ENCODE peak calls at places on chromosomes 12 and 14, in six cellular contexts. I, K, S, C, G and Z are unnamed samples.

GRCh38 chr12:116152268-116152667 is 125.2 kb downstream of the MED13L start:
- DNase-seq in I (no peak), K (no peak), S (no peak), C (no peak), G (no peak), Z (no peak)

GRCh38 chr12:101634724-101635123 is 40.0 kb downstream of the MYBPC1 start:
- DNase-seq in I (no peak), K (no peak), G (no peak), C (no peak), S (no peak), Z (no peak)

GRCh38 chr12:45674181-45674580 is 55.3 kb upstream of the ARID2 start:
- DNase-seq in S (no peak), I (no peak), C (no peak), K (no peak), G (no peak), Z (no peak)

GRCh38 chr12:3261782-3262359 is 184.7 kb downstream of the TSPAN9 start:
- DNase-seq in G (no peak), C (no peak), S (no peak), K (no peak), I (no peak), Z (no peak)

GRCh38 chr12:71315328-71315960 is 124.2 kb upstream of the LGR5 start:
- DNase-seq in I (no peak), S (no peak), K (no peak), C (no peak), G (no peak), Z (no peak)

GRCh38 chr12:51980051-51980808 is 26.5 kb upstream of the TAMALIN start:
- DNase-seq in I (peak; percentile 68), G (peak; percentile 63), C (peak; percentile 80), S (no peak), K (peak; percentile 75), Z (peak; percentile 55)

GRCh38 chr14:64919618-64920017 is 5.4 kb downstream of the CHURC1 start:
- DNase-seq in I (peak; percentile 57), C (no peak), G (no peak), S (no peak), K (peak; percentile 75), Z (no peak)

GRCh38 chr12:105813201-105813600 is 325.6 kb downstream of the NUAK1 start:
- DNase-seq in G (no peak), I (no peak), S (peak; percentile 75), C (no peak), K (no peak), Z (no peak)

GRCh38 chr12:74820324-74820723 is 282.7 kb downstream of the ATXN7L3B start:
- DNase-seq in G (no peak), C (no peak), S (no peak), K (no peak), I (no peak), Z (no peak)

GRCh38 chr12:118714051-118714460 is 267.3 kb upstream of the SRRM4 start:
- DNase-seq in G (no peak), I (peak; percentile 2), S (no peak), K (no peak), C (no peak), Z (no peak)

GRCh38 chr12:53217930-53218307 is 10.9 kb upstream of the ITGB7 start:
- DNase-seq in S (no peak), K (no peak), I (no peak), G (no peak), C (no peak), Z (no peak)

GRCh38 chr14:83463500-83464098 is 1929.9 kb upstream of the SEL1L start:
- DNase-seq in G (no peak), C (no peak), I (peak; percentile 44), K (no peak), S (no peak), Z (no peak)

GRCh38 chr12:95820096-95820703 is 29.6 kb upstream of the NTN4 start:
- DNase-seq in S (no peak), I (peak; percentile 49), K (no peak), C (no peak), G (no peak), Z (no peak)

GRCh38 chr14:42554091-42554490 is 947.4 kb downstream of the LRFN5 start:
- DNase-seq in C (no peak), G (no peak), S (no peak), I (no peak), K (no peak), Z (no peak)

GRCh38 chr14:24441485-24441884 is 1.1 kb downstream of the SDR39U1 start:
- DNase-seq in K (no peak), G (no peak), S (peak; percentile 72), I (no peak), C (no peak), Z (no peak)

GRCh38 chr12:62698701-62699101 is 232.1 kb downstream of the MON2 start:
- DNase-seq in K (no peak), I (no peak), G (no peak), C (no peak), S (no peak), Z (no peak)

GRCh38 chr12:58896278-58896677 is 24.0 kb downstream of the LRIG3 start:
- DNase-seq in S (no peak), C (no peak), G (no peak), K (no peak), I (no peak), Z (no peak)

GRCh38 chr12:40569626-40570179 is 122.5 kb upstream of the CNTN1 start:
- DNase-seq in S (no peak), I (no peak), C (no peak), G (no peak), K (no peak), Z (no peak)

GRCh38 chr14:59228416-59228815 is 39.9 kb downstream of the DAAM1 start:
- DNase-seq in C (no peak), G (no peak), S (no peak), I (no peak), K (no peak), Z (no peak)

GRCh38 chr12:19869413-19869812 is 430.1 kb downstream of the AEBP2 start:
- DNase-seq in G (no peak), S (no peak), C (no peak), I (no peak), K (no peak), Z (no peak)

GRCh38 chr14:89432226-89432625 is 15.2 kb upstream of the FOXN3 start:
- DNase-seq in K (no peak), S (no peak), I (no peak), G (no peak), C (no peak), Z (no peak)

GRCh38 chr12:26524862-26525465 is 308.0 kb downstream of the ITPR2 start:
- DNase-seq in G (no peak), S (no peak), I (peak; percentile 5), C (no peak), K (no peak), Z (no peak)

GRCh38 chr12:98354520-98354919 is 160.9 kb upstream of the TMPO start:
- DNase-seq in C (no peak), G (no peak), S (no peak), K (no peak), I (no peak), Z (no peak)

GRCh38 chr12:98440165-98440581 is 75.2 kb upstream of the TMPO start:
- DNase-seq in I (no peak), C (no peak), K (no peak), S (peak; percentile 92), G (peak; percentile 63), Z (peak; percentile 64)

GRCh38 chr14:68492889-68493288 is 300.0 kb downstream of the ZFP36L1 start:
- DNase-seq in G (no peak), C (no peak), S (no peak), K (no peak), I (no peak), Z (no peak)

GRCh38 chr14:21476526-21476924 is 234 bp downstream of the RAB2B start:
- DNase-seq in K (peak; percentile 95), I (peak; percentile 91), G (peak; percentile 88), S (peak; percentile 97), C (no peak), Z (peak; percentile 88)

GRCh38 chr12:51377099-51377984 is 13.9 kb downstream of the GALNT6 start:
- DNase-seq in I (peak; percentile 79), S (no peak), C (no peak), K (no peak), G (no peak), Z (no peak)

GRCh38 chr12:84696281-84696680 is 216.3 kb downstream of the SLC6A15 start:
- DNase-seq in S (no peak), K (no peak), G (no peak), I (no peak), C (no peak), Z (no peak)

GRCh38 chr12:93727195-93727811 is 50.1 kb downstream of the CRADD start:
- DNase-seq in C (no peak), G (no peak), S (no peak), K (no peak), I (no peak), Z (peak; percentile 35)

GRCh38 chr12:108773798-108774788 is 42.8 kb upstream of the CORO1C start:
- DNase-seq in S (peak; percentile 97), C (no peak), I (peak; percentile 47), K (peak; percentile 87), G (peak; percentile 88), Z (peak; percentile 85)

GRCh38 chr14:101113108-101113612 is 209.6 kb upstream of the RTL1 start:
- DNase-seq in G (no peak), C (peak; percentile 36), S (peak; percentile 72), K (no peak), I (no peak), Z (peak; percentile 39)

GRCh38 chr12:68495666-68496065 is 115.0 kb upstream of the RAP1B start:
- DNase-seq in I (no peak), G (no peak), S (no peak), K (no peak), C (no peak), Z (no peak)
- H3K4me1 ChIP-seq in I (no peaks in the 10 kb centered on the region), G (peaks cover 13% of the 10 kb centered on the region), S (peaks cover 4% of the 10 kb centered on the region), K (no peaks in the 10 kb centered on the region), C (peaks cover 4% of the 10 kb centered on the region), Z (peaks cover 14% of the 10 kb centered on the region)

DNA sequence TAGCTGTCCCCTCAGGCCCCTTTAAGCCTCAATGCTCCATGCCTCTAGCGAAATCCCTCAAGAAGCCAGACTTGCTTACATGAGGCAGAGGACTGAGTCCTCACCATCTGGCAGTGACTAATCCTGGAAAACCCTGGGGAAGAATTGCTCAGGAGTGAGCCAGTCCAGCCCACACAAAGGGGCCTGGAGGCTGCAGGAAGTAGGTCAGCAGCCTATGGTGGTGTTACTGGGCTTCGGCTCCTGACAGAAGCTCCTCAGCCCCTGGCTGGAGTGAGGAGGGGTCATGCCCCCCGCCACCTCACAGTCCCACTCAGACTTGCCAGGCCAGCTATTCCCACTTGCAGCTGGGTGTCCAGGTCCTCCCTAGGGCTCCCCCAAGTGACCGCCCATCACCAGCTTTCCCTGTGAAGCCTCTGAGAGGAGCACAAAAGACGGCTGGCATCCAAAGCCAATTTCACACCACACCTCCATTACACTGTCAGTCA is 250.5 kb downstream of the DPF3 start:
- DNase-seq in K (no peak), S (no peak), G (peak; percentile 29), I (no peak), C (no peak), Z (peak; percentile 69)
- TF ChIP-seq CTCF in K (no peak), S (no peak), G (no peak), I (no peak), C (no peak), Z (no peak)

GRCh38 chr14:85417396-85417795 is 112.5 kb upstream of the FLRT2 start:
- DNase-seq in I (no peak), G (no peak), S (no peak), K (no peak), C (no peak), Z (no peak)
- H3K27ac ChIP-seq in I (no peak overlapping the region), G (no peak overlapping the region), S (no peak overlapping the region), K (no peak overlapping the region), C (no peak overlapping the region), Z (no peak overlapping the region)

DNA sequence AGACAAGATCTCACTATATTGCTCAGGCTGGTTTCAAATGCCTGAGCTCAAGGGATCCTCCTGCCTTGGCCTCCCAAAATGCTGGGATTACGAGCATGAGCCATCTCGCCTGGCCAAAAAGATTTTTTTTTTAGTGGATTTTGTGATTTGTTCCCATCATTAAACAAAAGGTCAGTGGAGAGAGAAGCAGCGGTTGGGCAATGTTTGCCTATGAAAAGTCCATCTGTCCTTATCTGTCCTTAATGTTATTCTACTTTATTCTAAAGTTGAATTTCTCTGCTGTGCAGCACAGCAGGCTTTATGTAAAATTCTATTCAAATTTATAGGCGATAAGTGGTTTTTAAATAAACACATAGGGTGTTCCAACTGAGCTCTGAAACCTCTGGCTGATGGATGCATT is 18.9 kb downstream of the HCAR2 start:
- DNase-seq in I (no peak), C (no peak), G (no peak), S (no peak), K (no peak), Z (no peak)
- H3K4me1 ChIP-seq in I (peaks cover 14% of the 10 kb centered on the region), C (no peaks in the 10 kb centered on the region), G (no peaks in the 10 kb centered on the region), S (no peaks in the 10 kb centered on the region), K (no peaks in the 10 kb centered on the region), Z (no peaks in the 10 kb centered on the region)